ENCODE peak calls at places on chromosome 21, in seven cellular contexts. M is gastrocnemius medialis; S is Peyer's patch; H is uterus; Q is naive thymus-derived CD4-positive, alpha-beta T cell; V is fibroblast of lung; G is heart right ventricle. L is an unnamed sample. For H3K9me3, the result is how much of the 10 kb centered on the place peaks cover.

GRCh38 chr21:17732306-17732705 is 86.8 kb downstream of the C21orf91 start:
- DNase-seq in H (no peak), M (no peak), V (peak), G (no peak), S (no peak), Q (no peak), L (no peak)

GRCh38 chr21:35178812-35179211 is 129.7 kb upstream of the RUNX1 start:
- DNase-seq in H (no peak), G (no peak), S (no peak), V (peak), M (no peak), Q (no peak), L (no peak)

GRCh38 chr21:37568415-37568814 is 201.8 kb downstream of the DYRK1A start:
- DNase-seq in H (no peak), M (no peak), V (no peak), G (no peak), Q (no peak), S (no peak), L (no peak)

GRCh38 chr21:38804617-38805281 is 980 bp upstream of the ETS2 start:
- DNase-seq in G (peak), H (peak), Q (peak), M (peak), V (peak), S (peak), L (peak)

GRCh38 chr21:39125752-39126485 is 57.3 kb downstream of the PSMG1 start:
- DNase-seq in M (no peak), H (peak), V (peak), Q (no peak), G (peak), S (no peak), L (no peak)

GRCh38 chr21:33196956-33197374 is 32.8 kb upstream of the IFNAR2 start:
- DNase-seq in G (peak), H (peak), S (peak), Q (peak), M (no peak), V (peak), L (peak)

GRCh38 chr21:14121719-14122118 is 89.0 kb downstream of the LIPI start:
- DNase-seq in Q (peak), G (no peak), H (no peak), S (peak), V (no peak), M (no peak), L (no peak)

GRCh38 chr21:42234464-42235241 is 15.7 kb downstream of the ABCG1 start:
- DNase-seq in Q (peak), M (peak), H (peak), V (peak), S (peak), G (peak), L (peak)

GRCh38 chr21:38712076-38712475 is 93.7 kb upstream of the ETS2 start:
- DNase-seq in G (peak), H (no peak), V (peak), Q (no peak), S (no peak), M (no peak), L (no peak)

GRCh38 chr21:32484706-32485380 is 72.3 kb downstream of the EVA1C start:
- DNase-seq in G (no peak), M (no peak), Q (no peak), S (no peak), V (no peak), H (no peak), L (no peak)

GRCh38 chr21:36330904-36331303 is 10.9 kb downstream of the MORC3 start:
- DNase-seq in V (peak), Q (peak), M (no peak), H (peak), G (peak), S (peak), L (peak)

GRCh38 chr21:41426656-41427311 is 745 bp downstream of the MX1 start:
- DNase-seq in Q (no peak), G (no peak), V (no peak), H (no peak), S (peak), M (no peak), L (no peak)

GRCh38 chr21:41834926-41835663 is 44.0 kb downstream of the PRDM15 start:
- DNase-seq in H (no peak), S (no peak), G (no peak), M (no peak), Q (no peak), V (no peak), L (no peak)

GRCh38 chr21:41583274-41583790 is 75.4 kb upstream of the TMPRSS2 start:
- DNase-seq in S (no peak), M (no peak), H (no peak), G (no peak), Q (no peak), V (peak), L (no peak)

GRCh38 chr21:35294231-35294898 is 245.3 kb upstream of the RUNX1 start:
- DNase-seq in Q (no peak), V (no peak), M (no peak), G (no peak), S (no peak), H (no peak), L (no peak)

GRCh38 chr21:35011681-35012080 is 37.4 kb downstream of the RUNX1 start:
- DNase-seq in M (no peak), V (peak), Q (no peak), G (no peak), H (no peak), S (no peak), L (no peak)

GRCh38 chr21:38377165-38378093 is 120.6 kb downstream of the KCNJ15 start:
- DNase-seq in S (no peak), V (no peak), M (no peak), Q (no peak), G (no peak), H (no peak), L (no peak)

GRCh38 chr21:36681117-36681631 is 17.7 kb upstream of the SIM2 start:
- DNase-seq in G (no peak), V (no peak), H (no peak), S (no peak), M (no peak), Q (no peak), L (no peak)

GRCh38 chr21:38839683-38840286 is 34.1 kb downstream of the ETS2 start:
- DNase-seq in Q (no peak), V (peak), H (no peak), S (no peak), M (no peak), G (no peak), L (no peak)

GRCh38 chr21:41835711-41836154 is 43.4 kb downstream of the PRDM15 start:
- DNase-seq in Q (no peak), G (no peak), M (no peak), H (no peak), S (no peak), V (no peak), L (no peak)

GRCh38 chr21:14815001-14815400 is 249.8 kb downstream of the NRIP1 start:
- DNase-seq in Q (no peak), M (no peak), H (no peak), S (no peak), V (no peak), G (no peak), L (no peak)

GRCh38 chr21:33069994-33070811 is at the start of gene OLIG1:
- DNase-seq in S (no peak), V (peak), H (no peak), M (no peak), Q (peak), G (no peak), L (no peak)

GRCh38 chr21:39103689-39104088 is 79.6 kb downstream of the PSMG1 start:
- DNase-seq in M (no peak), H (no peak), G (no peak), Q (no peak), V (no peak), S (no peak), L (no peak)

GRCh38 chr21:41616063-41616591 is 108.2 kb upstream of the TMPRSS2 start:
- DNase-seq in H (no peak), S (no peak), G (no peak), V (peak), M (peak), Q (no peak), L (no peak)

GRCh38 chr21:24205317-24205716 is 1402.0 kb downstream of the MRPL39 start:
- DNase-seq in H (no peak), G (no peak), S (no peak), M (no peak), V (no peak), Q (no peak), L (no peak)

GRCh38 chr21:41895643-41896493 is 16.7 kb upstream of the PRDM15 start:
- DNase-seq in G (no peak), M (no peak), V (peak), S (peak), H (no peak), Q (peak), L (peak)

GRCh38 chr21:15301014-15301413 is 236.2 kb upstream of the NRIP1 start:
- DNase-seq in M (peak), G (no peak), Q (peak), H (no peak), S (no peak), V (peak), L (no peak)

GRCh38 chr21:34871026-34871908 is 177.8 kb downstream of the RUNX1 start:
- DNase-seq in S (no peak), G (no peak), H (no peak), M (no peak), V (no peak), Q (no peak), L (no peak)

GRCh38 chr21:46598563-46599250 is 6.2 kb downstream of the S100B start:
- DNase-seq in S (no peak), H (no peak), G (no peak), M (no peak), V (no peak), Q (no peak), L (no peak)

GRCh38 chr21:46600305-46600704 is 4.6 kb downstream of the S100B start:
- DNase-seq in Q (no peak), V (no peak), H (no peak), G (no peak), M (no peak), S (no peak), L (no peak)

GRCh38 chr21:46599251-46599572 is 5.7 kb downstream of the S100B start:
- DNase-seq in M (no peak), H (peak), V (peak), G (peak), S (no peak), Q (peak), L (no peak)

GRCh38 chr21:46603228-46603627 is 1.7 kb downstream of the S100B start:
- DNase-seq in V (peak), H (no peak), S (no peak), G (no peak), Q (no peak), M (no peak), L (no peak)

DNA sequence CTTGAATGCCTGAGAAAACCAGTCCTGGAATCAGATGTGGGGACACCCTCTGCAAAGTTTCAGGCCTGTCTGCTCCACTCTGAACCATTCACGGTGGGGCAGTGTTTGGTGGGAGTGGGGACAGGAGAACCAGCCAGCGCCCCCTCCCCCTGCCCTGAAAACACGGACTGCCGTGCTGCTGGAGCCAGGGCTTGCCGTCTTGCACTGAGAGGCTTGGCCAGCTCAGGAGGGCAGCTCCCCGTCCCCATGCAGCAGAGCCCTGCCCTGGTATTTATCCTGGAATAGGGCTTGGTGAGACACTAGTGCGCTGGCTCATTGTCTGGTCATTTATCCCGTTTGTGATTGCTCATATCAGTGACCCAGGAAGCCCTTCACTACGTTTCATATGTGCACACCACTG is 3.9 kb downstream of the S100B start:
- DNase-seq in Q (no peak), M (no peak), H (no peak), V (no peak), G (no peak), S (no peak), L (no peak)
- H3K27ac ChIP-seq in Q (no peak), M (no peak), H (no peak), V (no peak), G (no peak), S (no peak), L (no peak)

DNA sequence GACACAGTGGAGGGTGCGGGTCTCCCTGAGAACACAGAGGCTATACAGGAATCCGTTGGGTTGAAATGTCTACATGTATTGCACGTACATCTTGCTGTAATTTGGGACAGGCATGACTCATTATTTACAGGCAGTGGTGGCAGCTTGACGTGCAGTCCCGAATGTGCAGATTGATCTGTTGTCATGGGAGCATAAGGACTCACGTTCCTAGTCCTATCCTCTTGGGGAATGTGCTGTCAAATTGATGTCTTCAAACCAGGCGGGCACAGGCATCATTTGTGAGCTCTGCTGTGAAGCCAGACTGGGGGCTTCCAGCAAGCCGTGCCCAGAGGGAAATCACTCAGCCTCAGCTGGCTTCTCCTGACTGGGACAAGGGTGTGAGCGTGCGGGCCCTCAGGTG is 40.5 kb downstream of the S100B start:
- DNase-seq in G (no peak), M (no peak), V (no peak), S (no peak), Q (no peak), H (no peak), L (no peak)
- H3K9me3 ChIP-seq in G (under half), M (under half), V (under half), S (under half), Q (under half), H (under half), L (under half)

DNA sequence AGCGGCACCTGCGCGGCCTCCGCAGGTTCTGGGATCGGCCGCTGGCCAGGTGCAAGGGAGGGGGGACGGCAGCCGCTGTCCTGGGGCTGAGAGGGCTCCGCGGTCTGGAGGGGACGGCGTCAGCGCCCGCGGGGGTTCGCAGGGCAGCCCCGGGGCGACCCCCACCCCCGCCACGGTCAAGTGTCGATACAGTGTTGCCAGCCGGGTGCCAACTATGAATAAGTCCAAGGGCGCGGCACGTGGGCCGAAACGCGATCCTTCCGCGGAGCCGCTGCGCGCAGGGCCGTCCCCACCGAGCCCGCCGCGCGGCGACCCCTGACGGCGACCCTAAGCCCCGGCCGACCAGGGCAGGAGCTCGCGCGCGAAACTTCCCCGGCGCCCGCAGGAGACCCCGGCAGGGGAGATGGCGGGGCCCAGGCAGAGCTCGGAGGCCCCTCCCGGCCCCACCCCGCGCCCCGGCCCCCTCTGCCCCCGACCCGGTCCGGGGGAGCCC is 664 bp upstream of the AGPAT3 start:
- DNase-seq in M (no peak), H (no peak), S (peak), V (peak), Q (no peak), G (no peak), L (peak)
- H3K27ac ChIP-seq in M (peak), H (peak), S (peak), V (no peak), Q (peak), G (peak), L (no peak)

GRCh38 chr21:19461481-19462205 is 1058.1 kb upstream of the TMPRSS15 start:
- DNase-seq in Q (no peak), G (no peak), H (no peak), V (no peak), S (no peak), M (no peak), L (no peak)
- H3K9me3 ChIP-seq in Q (under half), G (under half), H (under half), V (under half), S (under half), M (under half), L (under half)

GRCh38 chr21:45950740-45951515 is 30.6 kb upstream of the COL6A1 start:
- DNase-seq in S (no peak), H (peak), G (peak), M (no peak), Q (no peak), V (peak), L (no peak)
- H3K27ac ChIP-seq in S (no peak), H (peak), G (no peak), M (no peak), Q (no peak), V (no peak), L (no peak)

DNA sequence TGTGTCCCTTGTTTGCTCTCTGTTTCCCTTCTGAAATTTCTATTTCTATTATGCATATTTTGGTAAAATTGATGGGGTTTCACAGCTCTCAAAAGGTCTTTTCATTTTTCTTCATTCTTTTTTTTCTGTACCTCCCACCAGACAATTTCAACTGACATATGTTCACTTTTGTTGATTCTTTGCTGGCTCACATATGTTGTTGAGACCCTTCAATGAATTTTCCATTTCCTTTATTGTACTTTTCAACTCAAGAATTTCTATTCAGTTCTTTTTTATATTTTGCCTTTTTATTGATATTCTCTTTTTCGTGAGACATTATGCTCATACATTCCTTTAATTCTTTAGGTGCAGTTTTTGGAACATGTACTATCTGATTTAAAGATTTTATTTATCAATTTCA is 102.6 kb upstream of the GRIK1 start:
- DNase-seq in S (no peak), M (no peak), Q (no peak), G (no peak), V (no peak), H (no peak), L (no peak)
- H3K9me3 ChIP-seq in S (under half), M (under half), Q (under half), G (under half), V (under half), H (under half), L (under half)

GRCh38 chr21:29176721-29177120 is 46.3 kb downstream of the MAP3K7CL start:
- DNase-seq in M (no peak), V (no peak), G (no peak), S (no peak), H (no peak), Q (no peak), L (no peak)

GRCh38 chr21:29177800-29178199 is 47.4 kb downstream of the MAP3K7CL start:
- DNase-seq in V (no peak), M (no peak), G (no peak), S (no peak), Q (no peak), H (no peak), L (no peak)

GRCh38 chr21:29172282-29172681 is 41.8 kb downstream of the MAP3K7CL start:
- DNase-seq in M (no peak), V (no peak), Q (no peak), G (no peak), H (no peak), S (no peak), L (no peak)

GRCh38 chr21:29174607-29175013 is 44.2 kb downstream of the MAP3K7CL start:
- DNase-seq in V (no peak), G (no peak), S (no peak), M (no peak), Q (no peak), H (no peak), L (no peak)

GRCh38 chr21:29175408-29176147 is 45.1 kb downstream of the MAP3K7CL start:
- DNase-seq in H (no peak), Q (no peak), G (no peak), M (no peak), V (no peak), S (no peak), L (no peak)
- H3K27ac ChIP-seq in H (no peak), Q (no peak), G (no peak), M (no peak), V (peak), S (no peak), L (no peak)

DNA sequence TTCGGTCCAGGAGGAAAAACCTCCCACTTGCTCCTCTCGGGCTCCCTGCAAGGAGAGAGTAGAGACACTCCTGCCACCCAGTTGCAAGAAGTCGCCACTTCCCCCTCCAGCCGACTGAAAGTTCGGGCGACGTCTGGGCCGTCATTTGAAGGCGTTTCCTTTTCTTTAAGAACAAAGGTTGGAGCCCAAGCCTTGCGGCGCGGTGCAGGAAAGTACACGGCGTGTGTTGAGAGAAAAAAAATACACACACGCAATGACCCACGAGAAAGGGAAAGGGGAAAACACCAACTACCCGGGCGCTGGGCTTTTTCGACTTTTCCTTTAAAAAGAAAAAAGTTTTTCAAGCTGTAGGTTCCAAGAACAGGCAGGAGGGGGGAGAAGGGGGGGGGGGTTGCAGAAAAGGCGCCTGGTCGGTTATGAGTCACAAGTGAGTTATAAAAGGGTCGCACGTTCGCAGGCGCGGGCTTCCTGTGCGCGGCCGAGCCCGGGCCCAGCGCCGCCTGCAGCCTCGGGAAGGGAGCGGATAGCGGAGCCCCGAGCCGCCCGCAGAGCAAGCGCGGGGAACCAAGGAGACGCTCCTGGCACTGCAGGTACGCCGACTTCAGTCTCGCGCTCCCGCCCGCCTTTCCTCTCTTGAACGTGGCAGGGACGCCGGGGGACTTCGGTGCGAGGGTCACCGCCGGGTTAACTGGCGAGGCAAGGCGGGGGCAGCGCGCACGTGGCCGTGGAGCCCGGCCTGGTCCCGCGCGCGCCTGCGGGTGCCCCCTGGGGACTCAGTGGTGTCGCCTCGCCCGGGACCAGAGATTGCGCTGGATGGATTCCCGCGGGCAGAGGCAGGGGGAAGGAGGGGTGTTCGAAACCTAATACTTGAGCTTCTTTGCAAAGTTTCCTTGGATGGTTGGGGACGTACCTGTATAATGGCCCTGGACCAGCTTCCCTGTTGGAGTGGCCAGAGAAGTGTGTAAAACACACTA is 45.3 kb downstream of the MRPL39 start:
- DNase-seq in S (peak), H (peak), G (peak), Q (peak), V (peak), M (no peak), L (peak)
- H3K9me3 ChIP-seq in S (under half), H (under half), G (under half), Q (under half), V (under half), M (under half), L (under half)

GRCh38 chr21:27805696-27806095 is 838.8 kb upstream of the ADAMTS5 start:
- DNase-seq in Q (no peak), H (no peak), V (no peak), G (no peak), S (no peak), M (no peak), L (no peak)
- H3K27ac ChIP-seq in Q (no peak), H (peak), V (no peak), G (no peak), S (no peak), M (no peak), L (no peak)

L was measured in CD4-positive, alpha-beta memory T cell.